ENCODE peak calls at places on chromosomes 4 and X, in four cellular contexts. J is HCT116, P is GM12878, Z is K562. L is an unnamed sample.

GRCh38 chr4:76582074-76582816 is 147.2 kb downstream of the SHROOM3 start:
- DNase-seq in J (no peak), P (no peak), Z (no peak), L (no peak)

GRCh38 chrX:131792356-131792749 is 230.7 kb upstream of the STK26 start:
- DNase-seq in J (no peak), P (peak), Z (no peak), L (no peak)

GRCh38 chr4:67746797-67747495 is 7.2 kb downstream of the GNRHR start:
- DNase-seq in J (peak), P (peak), Z (peak), L (no peak)

GRCh38 chr4:123699823-123700822 is 303.5 kb downstream of the SPRY1 start:
- DNase-seq in J (no peak), P (no peak), Z (no peak), L (no peak)

GRCh38 chr4:173415092-173415491 is 16.2 kb upstream of the SCRG1 start:
- DNase-seq in J (no peak), P (no peak), Z (no peak), L (no peak)

GRCh38 chr4:55540271-55540670 is 6.4 kb downstream of the CLOCK start:
- DNase-seq in J (no peak), P (no peak), Z (no peak), L (no peak)

GRCh38 chrX:23634181-23634580 is 33.1 kb upstream of the PRDX4 start:
- DNase-seq in J (no peak), P (no peak), Z (no peak), L (no peak)

GRCh38 chrX:87167841-87168240 is 349.8 kb upstream of the KLHL4 start:
- DNase-seq in J (no peak), P (no peak), Z (no peak), L (no peak)

GRCh38 chr4:24922416-24922815 is 9.6 kb upstream of the CCDC149 start:
- DNase-seq in J (no peak), P (no peak), Z (no peak), L (no peak)

GRCh38 chr4:85966308-85966882 is 393.5 kb downstream of the MAPK10 start:
- DNase-seq in J (no peak), P (no peak), Z (no peak), L (no peak)

GRCh38 chrX:45385767-45386166 is 185.1 kb upstream of the DIPK2B start:
- DNase-seq in J (no peak), P (no peak), Z (no peak), L (no peak)

GRCh38 chr4:25397305-25397704 is 20.2 kb downstream of the ANAPC4 start:
- DNase-seq in J (no peak), P (no peak), Z (no peak), L (no peak)

GRCh38 chrX:41661366-41662095 is 27.2 kb upstream of the GPR34 start:
- DNase-seq in J (no peak), P (no peak), Z (no peak), L (no peak)

GRCh38 chr4:77821775-77822174 is 2.6 kb upstream of the CNOT6L start:
- DNase-seq in J (no peak), P (no peak), Z (no peak), L (no peak)

GRCh38 chrX:136767104-136767941 is 13.4 kb downstream of the ARHGEF6 start:
- DNase-seq in J (no peak), P (no peak), Z (peak), L (peak)
- TF ChIP-seq EGR1 in J (no peak), P (no peak), Z (no peak), L (no peak)

GRCh38 chrX:99415470-99415869 is 994.6 kb downstream of the PCDH19 start:
- DNase-seq in J (no peak), P (no peak), Z (no peak), L (no peak)
- TF ChIP-seq EGR1 in J (no peak), P (no peak), Z (no peak), L (no peak)

DNA sequence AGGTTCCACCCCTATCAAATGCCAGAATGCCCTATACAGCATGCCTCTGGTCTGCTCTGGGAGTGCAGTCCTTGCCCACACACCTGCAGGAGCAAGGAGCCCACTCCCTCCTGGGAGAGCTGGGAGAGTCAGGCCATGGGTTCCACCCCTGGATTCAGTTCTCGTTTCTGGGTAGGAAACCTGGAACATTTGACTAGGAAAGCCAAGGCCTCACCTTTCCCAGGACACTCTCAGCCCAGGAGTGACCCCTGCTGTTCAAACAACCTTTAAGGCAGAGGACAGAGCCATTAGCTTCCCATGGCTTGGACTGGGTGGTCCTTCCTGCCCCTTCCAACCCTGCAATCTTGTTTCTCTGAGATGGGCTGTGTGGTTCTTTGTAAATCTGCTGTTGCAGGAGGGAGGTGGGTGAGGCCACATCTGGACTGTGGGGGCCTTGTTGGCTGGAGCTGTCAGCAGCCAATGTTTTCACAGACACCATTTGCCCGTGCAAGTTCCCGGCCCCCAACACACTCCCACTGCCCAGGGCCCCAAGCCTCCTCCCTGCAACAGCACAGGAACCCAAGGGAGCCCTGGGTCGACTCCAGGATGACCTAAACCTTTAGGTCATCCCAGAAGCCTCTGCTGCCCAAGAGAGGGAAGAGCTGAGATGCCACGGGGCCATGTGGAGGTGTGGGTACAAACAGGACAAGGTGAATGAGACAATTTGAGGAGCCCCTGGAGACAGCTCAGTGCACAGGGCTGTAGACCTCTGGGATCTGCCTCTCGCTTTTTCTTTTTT is 104.4 kb downstream of the PJA1 start:
- DNase-seq in J (peak), P (no peak), Z (no peak), L (peak)
- TF ChIP-seq EGR1 in J (no peak), P (no peak), Z (no peak), L (no peak)

DNA sequence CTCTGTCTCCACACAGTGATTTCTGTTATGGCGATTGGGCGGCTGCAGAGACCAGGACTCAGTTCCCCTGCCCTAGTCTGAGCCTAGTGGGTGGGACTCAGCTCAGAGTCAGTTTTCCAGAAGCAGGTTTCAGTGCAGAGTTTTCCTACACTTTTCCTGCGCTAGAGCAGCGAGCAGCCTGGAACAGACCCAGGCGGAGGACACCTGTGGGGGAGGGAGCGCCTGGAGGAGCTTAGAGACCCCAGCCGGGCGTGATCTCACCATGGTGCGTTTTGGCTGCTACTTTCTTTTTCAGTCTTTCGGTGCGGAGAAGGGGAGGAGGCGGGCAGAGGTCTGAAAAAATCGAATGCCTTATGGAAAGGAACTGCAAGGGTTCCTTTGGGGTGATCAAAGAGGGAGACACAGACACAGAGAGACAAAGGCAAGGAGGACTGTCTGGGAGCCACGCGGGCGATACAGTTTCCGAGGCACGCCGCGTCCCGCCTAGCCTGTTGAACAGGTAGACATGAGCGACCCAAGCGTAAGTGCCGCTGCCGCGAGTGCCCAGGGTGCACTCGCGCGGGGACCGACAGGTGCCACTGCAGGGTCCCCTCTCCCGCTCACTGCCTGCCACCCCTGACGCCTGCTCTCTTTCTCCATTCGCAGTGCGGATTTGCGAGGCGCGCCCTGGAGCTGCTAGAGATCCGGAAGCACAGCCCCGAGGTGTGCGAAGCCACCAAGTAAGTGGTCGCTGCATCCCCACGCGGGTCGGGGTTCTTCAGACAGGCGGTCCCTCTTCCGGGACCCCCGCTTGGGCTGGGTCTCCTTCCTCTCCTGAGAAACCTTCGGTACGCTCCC is at the start of gene GUCY1A1:
- DNase-seq in J (no peak), P (no peak), Z (no peak), L (no peak)
- TF ChIP-seq EGR1 in J (no peak), P (no peak), Z (no peak), L (no peak)

GRCh38 chr4:60992037-60992436 is 208.1 kb upstream of the ADGRL3 start:
- DNase-seq in J (no peak), P (no peak), Z (no peak), L (no peak)
- TF ChIP-seq EGR1 in J (no peak), P (no peak), Z (no peak), L (no peak)

L was measured in H1.